ENCODE peak calls at places on chromosomes 13 and 19, in six cellular contexts. S, W, H, Q, E and Y are unnamed samples.

GRCh38 chr13:45851171-45851889 is at the start of gene SIAH3:
- DNase-seq in H (peak), W (no peak), E (peak), Q (no peak), S (no peak), Y (peak)

GRCh38 chr13:40161008-40161694 is 505.3 kb downstream of the FOXO1 start:
- DNase-seq in Q (no peak), W (no peak), E (no peak), S (no peak), H (no peak), Y (no peak)

GRCh38 chr19:15194938-15195337 is 5.9 kb downstream of the NOTCH3 start:
- DNase-seq in E (no peak), Q (no peak), H (no peak), W (no peak), S (no peak), Y (no peak)

GRCh38 chr19:22532388-22533310 is 101.5 kb upstream of the ZNF492 start:
- DNase-seq in S (no peak), W (peak), E (no peak), H (no peak), Q (no peak), Y (no peak)

GRCh38 chr19:55362990-55363716 is at the start of gene GARIN5B:
- DNase-seq in Q (no peak), W (no peak), H (no peak), S (no peak), E (no peak), Y (no peak)

GRCh38 chr19:3007975-3008374 is 21.1 kb downstream of the TLE2 start:
- DNase-seq in E (no peak), Q (no peak), S (no peak), W (no peak), H (no peak), Y (no peak)

GRCh38 chr13:33229446-33230177 is 55.9 kb downstream of the STARD13 start:
- DNase-seq in E (peak), S (no peak), H (no peak), Q (no peak), W (no peak), Y (no peak)

GRCh38 chr19:1481893-1482360 is 2.9 kb upstream of the C19orf25 start:
- DNase-seq in S (no peak), W (no peak), Q (no peak), H (no peak), E (peak), Y (no peak)

GRCh38 chr19:37817180-37817911 is 38.0 kb upstream of the ZNF573 start:
- DNase-seq in H (peak), Q (peak), E (peak), W (peak), S (no peak), Y (peak)

GRCh38 chr13:48975101-48975925 is at the start of gene FNDC3A:
- DNase-seq in W (peak), Q (peak), E (peak), H (peak), S (peak), Y (peak)

GRCh38 chr13:42474954-42475353 is 99.0 kb upstream of the TNFSF11 start:
- DNase-seq in S (no peak), H (no peak), W (no peak), E (no peak), Q (no peak), Y (no peak)

GRCh38 chr19:13430790-13431582 is 75.3 kb downstream of the CACNA1A start:
- DNase-seq in Q (peak), H (peak), S (peak), E (peak), W (peak), Y (peak)

GRCh38 chr13:40345654-40346372 is 320.6 kb downstream of the FOXO1 start:
- DNase-seq in E (no peak), W (peak), S (no peak), Q (no peak), H (no peak), Y (no peak)

GRCh38 chr13:39960206-39960605 is 304.7 kb downstream of the COG6 start:
- DNase-seq in Q (no peak), H (no peak), S (no peak), W (no peak), E (no peak), Y (no peak)

GRCh38 chr13:38752726-38753125 is 65.8 kb downstream of the FREM2 start:
- DNase-seq in S (no peak), Q (no peak), E (peak), H (no peak), W (no peak), Y (peak)

GRCh38 chr19:29128203-29128602 is 84.7 kb downstream of the UQCRFS1 start:
- DNase-seq in Q (no peak), H (no peak), W (no peak), E (no peak), S (no peak), Y (no peak)

GRCh38 chr19:44284968-44285367 is 19.9 kb downstream of the ZNF235 start:
- DNase-seq in S (no peak), Q (no peak), H (no peak), W (no peak), E (no peak), Y (no peak)

GRCh38 chr19:58395979-58396627 is 647 bp downstream of the RNF225 start:
- DNase-seq in H (no peak), Q (no peak), E (no peak), W (no peak), S (no peak), Y (no peak)

GRCh38 chr19:8366961-8367326 is 3.0 kb downstream of the ANGPTL4 start:
- DNase-seq in W (no peak), E (no peak), S (no peak), Q (no peak), H (no peak), Y (no peak)

GRCh38 chr19:3055741-3056453 is 6.4 kb downstream of the TLE5 start:
- DNase-seq in S (no peak), H (peak), Q (no peak), E (peak), W (peak), Y (peak)

GRCh38 chr13:111179908-111180756 is 65.0 kb downstream of the ARHGEF7 start:
- DNase-seq in H (no peak), S (no peak), W (no peak), Q (no peak), E (no peak), Y (no peak)

GRCh38 chr13:45863716-45864590 is 12.4 kb upstream of the SIAH3 start:
- DNase-seq in Q (no peak), S (no peak), W (no peak), H (no peak), E (peak), Y (no peak)

GRCh38 chr19:3642987-3643386 is 16.4 kb upstream of the CACTIN start:
- DNase-seq in Q (no peak), H (no peak), E (peak), W (no peak), S (no peak), Y (peak)

GRCh38 chr13:39144941-39145533 is 106.8 kb downstream of the NHLRC3 start:
- DNase-seq in W (peak), H (peak), E (peak), Q (peak), S (no peak), Y (peak)

GRCh38 chr13:43915451-43915850 is 35.7 kb downstream of the LACC1 start:
- DNase-seq in H (no peak), W (no peak), S (no peak), E (no peak), Q (no peak), Y (no peak)

GRCh38 chr13:101785858-101786257 is 333.4 kb downstream of the ITGBL1 start:
- DNase-seq in H (no peak), E (peak), S (no peak), Q (peak), W (no peak), Y (peak)

GRCh38 chr19:10033614-10034013 is 20.3 kb downstream of the RDH8 start:
- DNase-seq in S (no peak), Q (no peak), W (no peak), H (no peak), E (no peak), Y (no peak)

GRCh38 chr13:51997641-51998330 is 13.5 kb downstream of the ATP7B start:
- DNase-seq in W (no peak), Q (no peak), H (no peak), S (no peak), E (no peak), Y (peak)

GRCh38 chr13:20703785-20704458 is 423 bp downstream of the IL17D start:
- DNase-seq in Q (no peak), S (peak), W (peak), E (peak), H (peak), Y (peak)